ENCODE peak calls at places on chromosomes 11 and 22, in four cellular contexts. B, Q, U and A are unnamed samples.

GRCh38 chr22:50698546-50698945 is 25.9 kb downstream of the SHANK3 start:
- DNase-seq in Q (no peak), B (no peak), U (no peak), A (no peak)

GRCh38 chr11:67652965-67653845 is 2.7 kb upstream of the ACY3 start:
- DNase-seq in B (no peak), U (no peak), Q (no peak), A (no peak)

GRCh38 chr11:13120691-13121090 is 111.6 kb downstream of the RASSF10 start:
- DNase-seq in Q (no peak), U (no peak), B (no peak), A (no peak)

GRCh38 chr11:86537541-86538222 is 134.7 kb downstream of the ME3 start:
- DNase-seq in B (no peak), Q (no peak), U (no peak), A (peak)

GRCh38 chr11:124793466-124794278 is 6.5 kb downstream of the MSANTD2 start:
- DNase-seq in Q (peak), U (peak), B (no peak), A (peak)

GRCh38 chr11:11748706-11749365 is 92.9 kb upstream of the USP47 start:
- DNase-seq in B (no peak), U (no peak), Q (no peak), A (no peak)

GRCh38 chr22:42317691-42318547 is 47.5 kb upstream of the TCF20 start:
- DNase-seq in Q (no peak), U (no peak), B (no peak), A (no peak)

GRCh38 chr11:46724088-46724487 is 5.1 kb downstream of the F2 start:
- DNase-seq in B (no peak), U (no peak), Q (no peak), A (no peak)

GRCh38 chr22:50723991-50724390 is 14.0 kb upstream of the ACR start:
- DNase-seq in Q (no peak), U (no peak), B (no peak), A (no peak)

GRCh38 chr11:14411818-14412217 is 52.8 kb upstream of the RRAS2 start:
- DNase-seq in Q (no peak), B (no peak), U (no peak), A (no peak)

GRCh38 chr11:88100161-88100560 is 75.1 kb downstream of the RAB38 start:
- DNase-seq in B (no peak), U (no peak), Q (no peak), A (no peak)

GRCh38 chr11:67369275-67369674 is 4.1 kb downstream of the CLCF1 start:
- DNase-seq in U (no peak), B (no peak), Q (no peak), A (no peak)

GRCh38 chr11:100269511-100269910 is 417.6 kb upstream of the ARHGAP42 start:
- DNase-seq in Q (no peak), B (no peak), U (no peak), A (no peak)

GRCh38 chr11:67371549-67372231 is 1.7 kb downstream of the CLCF1 start:
- DNase-seq in U (peak), Q (peak), B (no peak), A (no peak)

DNA sequence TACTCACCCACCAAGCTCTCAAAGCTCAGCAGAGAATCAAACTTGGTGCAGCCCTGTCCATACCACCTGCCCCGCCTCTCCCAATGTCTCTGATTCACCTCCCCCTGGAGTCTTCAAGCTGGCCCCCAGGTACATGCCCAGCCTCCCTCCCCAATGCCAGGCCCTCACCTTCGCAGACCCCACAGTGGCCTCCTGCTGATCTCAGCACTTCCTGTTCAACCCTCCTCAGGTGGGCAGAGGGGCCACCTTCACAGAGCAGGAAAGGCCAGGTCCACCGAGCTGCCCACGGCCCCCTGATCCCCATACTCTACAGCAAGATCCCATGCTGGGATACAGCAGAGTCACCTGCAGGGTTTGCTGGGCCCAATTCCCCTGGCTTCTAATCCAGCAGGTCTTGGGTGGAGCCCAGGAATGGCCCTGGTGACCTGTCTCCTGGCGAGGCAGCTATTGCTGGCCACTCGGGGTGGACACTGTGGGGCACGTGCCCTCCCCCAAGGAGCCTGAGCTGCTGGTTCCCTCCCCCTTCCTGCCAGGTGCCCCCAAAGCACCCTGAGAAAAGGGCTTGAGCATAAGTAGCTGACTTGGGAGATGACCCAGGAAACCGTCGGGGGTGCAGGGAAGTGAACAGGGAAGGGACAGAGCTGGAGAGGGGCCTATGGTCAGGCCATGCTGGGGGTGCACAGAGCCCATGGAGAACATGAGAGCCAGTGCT is 150.7 kb downstream of the BRD1 start:
- DNase-seq in Q (no peak), U (no peak), B (no peak), A (no peak)
- TF ChIP-seq FOSL1 in Q (no peak), U (no peak), B (no peak), A (no peak)

GRCh38 chr11:116960916-116961315 is 123.5 kb upstream of the APOA1 start:
- DNase-seq in U (no peak), Q (no peak), B (no peak), A (peak)
- H3K4me2 ChIP-seq in U (no peak), Q (no peak), B (no peak), A (peak)

GRCh38 chr11:116539211-116539610 is 233.6 kb downstream of the BUD13 start:
- DNase-seq in Q (no peak), U (no peak), B (no peak), A (no peak)

GRCh38 chr11:116541460-116541859 is 231.3 kb downstream of the BUD13 start:
- DNase-seq in U (no peak), B (no peak), Q (no peak), A (no peak)

GRCh38 chr11:116540019-116540418 is 232.8 kb downstream of the BUD13 start:
- DNase-seq in Q (no peak), U (no peak), B (no peak), A (no peak)

GRCh38 chr11:116542386-116542785 is 230.4 kb downstream of the BUD13 start:
- DNase-seq in Q (no peak), U (no peak), B (no peak), A (no peak)

DNA sequence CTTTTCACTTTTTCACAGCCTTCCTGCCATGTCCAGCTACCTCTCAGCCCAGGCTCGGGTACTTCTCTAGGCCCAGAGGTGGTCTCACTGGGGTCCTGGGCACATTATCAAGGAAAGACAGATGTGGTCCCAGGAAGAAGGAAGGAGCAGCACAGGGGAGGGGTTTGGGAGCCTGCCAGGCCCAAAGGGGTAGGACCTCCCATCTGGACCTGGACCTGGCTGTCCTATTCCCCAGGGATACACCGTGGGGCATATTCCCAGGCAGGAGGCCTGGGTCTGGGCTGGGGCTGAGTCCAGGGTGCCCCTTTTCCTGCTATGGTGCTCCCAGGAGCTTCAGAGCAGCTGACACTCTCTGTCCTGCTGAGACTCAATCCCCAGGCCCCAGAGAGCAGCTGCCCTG is 232.1 kb downstream of the BUD13 start:
- DNase-seq in B (no peak), U (no peak), Q (no peak), A (no peak)
- TF ChIP-seq YY1 in B (no peak), U (no peak), Q (no peak), A (no peak)

GRCh38 chr22:29079218-29079901 is 6.5 kb downstream of the KREMEN1 start:
- DNase-seq in B (no peak), Q (no peak), U (peak), A (no peak)
- TF ChIP-seq FOSL1 in B (no peak), Q (no peak), U (no peak), A (no peak)

GRCh38 chr11:117230286-117230961 is 1.4 kb downstream of the PCSK7 start:
- DNase-seq in B (no peak), Q (no peak), U (no peak), A (no peak)

GRCh38 chr11:117230981-117231636 is 764 bp downstream of the PCSK7 start:
- DNase-seq in Q (no peak), U (no peak), B (no peak), A (no peak)

GRCh38 chr11:117228091-117228490 is 3.8 kb downstream of the PCSK7 start:
- DNase-seq in Q (no peak), B (no peak), U (no peak), A (no peak)

GRCh38 chr11:117229931-117230285 is 2.0 kb downstream of the PCSK7 start:
- DNase-seq in B (no peak), U (no peak), Q (no peak), A (no peak)

GRCh38 chr11:117229411-117229810 is 2.5 kb downstream of the PCSK7 start:
- DNase-seq in U (no peak), Q (no peak), B (no peak), A (no peak)
- H3K4me2 ChIP-seq in U (no peak), Q (no peak), B (no peak), A (no peak)

GRCh38 chr11:57463596-57464342 is 3.4 kb downstream of the RTN4RL2 start:
- DNase-seq in Q (no peak), B (no peak), U (no peak), A (no peak)

GRCh38 chr11:57461841-57462489 is 1.6 kb downstream of the RTN4RL2 start:
- DNase-seq in U (no peak), B (no peak), Q (no peak), A (no peak)

GRCh38 chr11:57466680-57467079 is 6.4 kb downstream of the RTN4RL2 start:
- DNase-seq in U (no peak), B (no peak), Q (no peak), A (no peak)

GRCh38 chr11:57462597-57462996 is 2.3 kb downstream of the RTN4RL2 start:
- DNase-seq in B (no peak), Q (no peak), U (no peak), A (no peak)

DNA sequence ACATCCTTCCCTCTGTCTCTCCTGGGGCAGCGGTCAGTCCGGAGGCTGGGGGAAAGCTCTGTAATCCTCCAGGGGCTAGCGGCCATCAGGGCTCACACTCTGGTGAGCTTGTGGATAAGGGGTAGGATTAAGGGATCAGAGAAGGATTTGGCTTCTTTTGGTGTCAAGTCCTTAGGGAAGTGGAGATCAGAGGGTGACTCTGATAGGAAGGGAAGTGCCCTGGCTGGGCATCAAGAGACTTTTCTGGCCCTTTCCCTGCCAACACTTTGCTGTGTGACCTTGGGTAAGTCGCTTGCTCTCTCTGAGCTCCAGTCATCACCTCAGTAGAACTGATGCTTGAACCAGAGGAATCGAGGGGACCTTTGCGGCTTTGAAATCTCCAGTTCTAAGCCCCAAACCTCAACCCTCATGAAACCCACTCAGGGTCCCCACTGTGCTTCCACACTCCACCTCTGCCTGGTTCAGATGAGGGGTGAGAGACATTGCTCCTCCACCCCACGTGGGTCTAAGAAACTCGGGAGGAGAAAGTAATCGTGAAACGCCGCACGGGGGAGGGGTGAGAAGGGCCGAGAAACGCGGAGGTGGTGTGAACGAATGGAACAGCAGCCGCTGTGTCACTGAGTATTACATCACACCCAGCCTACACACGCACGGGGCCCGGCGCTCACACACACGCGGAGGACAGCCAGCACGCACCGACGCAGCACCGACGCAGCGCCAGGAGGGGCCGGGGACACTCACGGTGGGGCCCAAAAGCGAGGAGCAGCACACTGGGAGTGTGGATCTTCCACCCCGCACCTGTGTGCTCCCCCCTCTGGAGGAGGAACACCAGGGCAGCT is 4.2 kb downstream of the RTN4RL2 start:
- DNase-seq in U (peak), B (no peak), Q (no peak), A (no peak)
- TF ChIP-seq YY1 in U (no peak), B (no peak), Q (no peak), A (no peak)

DNA sequence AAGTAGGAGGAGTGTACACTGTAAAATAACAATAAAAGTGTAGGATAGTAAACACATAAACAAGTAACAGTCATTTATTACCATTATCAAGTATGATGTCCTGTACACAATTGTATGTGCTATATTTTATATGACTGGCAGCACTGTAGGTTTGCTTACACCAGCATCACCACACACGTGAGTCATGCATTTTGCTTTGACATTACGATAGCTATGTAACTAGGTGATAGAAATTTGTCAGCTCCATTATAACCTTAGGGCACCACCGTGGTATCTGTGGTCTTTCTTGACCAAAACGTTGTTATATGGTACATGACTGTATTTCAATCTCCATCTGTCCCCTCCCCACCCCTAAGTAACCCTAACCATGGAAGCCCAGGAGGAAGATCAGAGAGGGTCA is 1.1 kb downstream of the DNAL4 start:
- DNase-seq in Q (no peak), U (peak), B (no peak), A (no peak)
- TF ChIP-seq FOSL1 in Q (no peak), U (no peak), B (no peak), A (no peak)

GRCh38 chr11:34065505-34066203 is 14.1 kb downstream of the CAPRIN1 start:
- DNase-seq in U (no peak), Q (no peak), B (no peak), A (no peak)
- H3K4me2 ChIP-seq in U (no peak), Q (no peak), B (no peak), A (peak)

DNA sequence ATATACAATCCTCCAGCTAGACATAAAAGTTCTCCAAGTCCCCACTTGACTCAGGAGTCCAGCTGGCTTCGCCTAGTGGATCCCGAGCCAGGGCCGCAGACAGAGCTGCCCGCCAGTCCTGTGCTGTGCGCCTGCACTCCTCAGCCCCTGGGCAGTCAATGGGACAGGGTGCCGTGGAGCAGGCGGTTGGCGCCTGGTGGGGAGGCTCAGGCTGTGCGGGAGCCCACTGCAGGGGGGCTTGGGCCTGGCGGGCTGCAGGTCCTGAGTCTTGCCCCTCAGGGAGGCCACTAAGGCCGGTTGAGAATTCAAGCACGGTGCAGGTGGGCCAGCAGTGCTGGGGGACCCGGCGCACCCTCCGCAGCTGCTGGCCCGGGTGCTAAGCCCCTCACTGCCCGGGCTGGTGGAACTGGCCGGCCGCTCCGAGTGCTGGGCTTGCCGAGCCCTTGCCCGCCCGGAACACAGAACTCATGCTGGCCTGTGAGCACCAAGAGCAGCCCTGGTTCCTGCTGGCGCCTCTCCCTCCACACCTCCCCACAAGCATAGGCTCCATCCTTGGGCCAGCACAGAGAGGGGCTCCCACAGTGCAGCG is 884.8 kb upstream of the LRRC4C start:
- DNase-seq in B (no peak), U (no peak), Q (no peak), A (no peak)
- TF ChIP-seq YY1 in B (no peak), U (no peak), Q (no peak), A (no peak)